ENCODE peak calls at places on chromosomes 7 and 10, in seven cellular contexts. J is ecto neural progenitor cell; X is stimulated activated naive CD8-positive, alpha-beta T cell treated with anti-CD3 and anti-CD28 coated beads, Interleukin-15, amount 100 ng/mL, for 72 hours; V is activated CD4-positive, alpha-beta T cell treated with anti-CD3 and anti-CD28 coated beads, Interleukin-2, amount 50 U/mL, for 48 hours; T is GM20000; C is endothelial cell; Q is AG04450. P is an unnamed sample.

GRCh38 chr10:92830478-92831389 is 17.6 kb upstream of the EXOC6 start:
- DNase-seq in C (peak), X (no peak), V (peak), T (peak), J (no peak), Q (no peak), P (no peak)

GRCh38 chr10:72334196-72334831 is 20.4 kb downstream of the DNAJB12 start:
- DNase-seq in T (no peak), Q (no peak), X (peak), J (peak), V (no peak), C (no peak), P (no peak)

GRCh38 chr7:2719007-2719406 is 31.0 kb downstream of the AMZ1 start:
- DNase-seq in X (peak), T (peak), J (peak), Q (no peak), V (peak), C (peak), P (no peak)

GRCh38 chr7:4025694-4026615 is 656.1 kb upstream of the FOXK1 start:
- DNase-seq in J (no peak), Q (no peak), V (no peak), T (no peak), X (no peak), C (no peak), P (no peak)

GRCh38 chr7:139490130-139490529 is 6.7 kb upstream of the KLRG2 start:
- DNase-seq in Q (no peak), C (no peak), J (no peak), X (no peak), T (no peak), V (no peak), P (no peak)

GRCh38 chr7:17405786-17406185 is 107.3 kb downstream of the AHR start:
- DNase-seq in V (no peak), J (no peak), X (no peak), T (no peak), Q (peak), C (no peak), P (no peak)

GRCh38 chr10:132137111-132138072 is 49.4 kb upstream of the DPYSL4 start:
- DNase-seq in Q (no peak), C (no peak), T (no peak), J (no peak), X (no peak), V (no peak), P (no peak)

GRCh38 chr7:120807390-120807789 is 50.6 kb downstream of the TSPAN12 start:
- DNase-seq in V (no peak), Q (no peak), C (no peak), J (no peak), X (no peak), T (no peak), P (no peak)

GRCh38 chr10:130301026-130301892 is 165.1 kb downstream of the GLRX3 start:
- DNase-seq in Q (no peak), V (peak), C (no peak), J (no peak), T (no peak), X (peak), P (peak)

GRCh38 chr7:133310232-133310852 is 57.5 kb downstream of the EXOC4 start:
- DNase-seq in C (no peak), T (no peak), Q (no peak), X (no peak), J (no peak), V (no peak), P (no peak)

GRCh38 chr10:84178387-84178697 is 4.7 kb downstream of the GPR15LG start:
- DNase-seq in T (no peak), V (no peak), X (no peak), J (no peak), C (no peak), Q (no peak), P (no peak)

GRCh38 chr7:47659664-47660462 is 78.0 kb upstream of the TNS3 start:
- DNase-seq in X (no peak), V (no peak), J (no peak), T (no peak), C (no peak), Q (no peak), P (no peak)

GRCh38 chr7:156956733-156957132 is 7.2 kb downstream of the NOM1 start:
- DNase-seq in C (no peak), T (no peak), X (no peak), J (no peak), Q (no peak), V (no peak), P (no peak)

GRCh38 chr7:98165827-98166667 is 45.2 kb upstream of the BHLHA15 start:
- DNase-seq in V (peak), T (peak), J (no peak), X (peak), C (peak), Q (no peak), P (peak)

GRCh38 chr7:7816816-7817536 is 98.6 kb upstream of the RPA3 start:
- DNase-seq in C (no peak), Q (no peak), X (no peak), T (no peak), V (no peak), J (no peak), P (no peak)

GRCh38 chr7:77288676-77289320 is 89.2 kb upstream of the FGL2 start:
- DNase-seq in C (no peak), T (no peak), V (no peak), X (no peak), J (no peak), Q (no peak), P (no peak)

GRCh38 chr7:43764039-43764789 is 5.7 kb downstream of the BLVRA start:
- DNase-seq in J (no peak), V (peak), X (no peak), T (peak), C (no peak), Q (no peak), P (no peak)

GRCh38 chr7:33757563-33758165 is 147.7 kb upstream of the BMPER start:
- DNase-seq in J (no peak), V (peak), C (peak), X (no peak), Q (no peak), T (no peak), P (no peak)

GRCh38 chr7:123865517-123866117 is 20.6 kb downstream of the HYAL4 start:
- DNase-seq in Q (peak), C (peak), T (peak), J (no peak), V (peak), X (peak), P (peak)

GRCh38 chr10:101767600-101767945 is 8.3 kb downstream of the FGF8 start:
- DNase-seq in J (no peak), C (no peak), X (no peak), Q (no peak), T (no peak), V (no peak), P (no peak)

GRCh38 chr7:134943785-134944400 is 42.4 kb upstream of the AGBL3 start:
- DNase-seq in C (no peak), T (peak), Q (no peak), V (no peak), X (no peak), J (no peak), P (no peak)

GRCh38 chr10:101267336-101267735 is 38.1 kb upstream of the LBX1 start:
- DNase-seq in J (no peak), C (no peak), T (no peak), Q (no peak), V (no peak), X (no peak), P (no peak)

GRCh38 chr10:62584216-62584615 is 210.0 kb downstream of the ZNF365 start:
- DNase-seq in J (no peak), V (peak), Q (peak), X (no peak), T (no peak), C (no peak), P (peak)

GRCh38 chr7:49630513-49630912 is 142.9 kb upstream of the VWC2 start:
- DNase-seq in T (no peak), V (no peak), C (no peak), X (no peak), Q (no peak), J (no peak), P (no peak)

GRCh38 chr10:29648114-29648982 is 13.6 kb upstream of the SVIL start:
- DNase-seq in C (no peak), Q (no peak), T (no peak), V (peak), X (peak), J (no peak), P (no peak)

GRCh38 chr10:13140627-13141190 is 20.6 kb upstream of the MCM10 start:
- DNase-seq in V (no peak), Q (no peak), X (no peak), C (no peak), T (no peak), J (no peak), P (no peak)

GRCh38 chr7:1537631-1538412 is 7.3 kb downstream of the MAFK start:
- DNase-seq in X (no peak), J (peak), Q (peak), T (no peak), V (no peak), C (peak), P (no peak)

GRCh38 chr7:18565337-18565736 is 69.8 kb downstream of the HDAC9 start:
- DNase-seq in J (no peak), T (no peak), X (no peak), Q (no peak), V (no peak), C (no peak), P (no peak)

GRCh38 chr7:78296689-78297371 is 498.3 kb downstream of the PHTF2 start:
- DNase-seq in T (no peak), C (no peak), V (no peak), X (no peak), Q (no peak), J (no peak), P (no peak)

GRCh38 chr10:104330168-104331117 is 7.8 kb downstream of the ITPRIP start:
- DNase-seq in J (no peak), T (no peak), C (no peak), Q (no peak), X (no peak), V (no peak), P (no peak)

GRCh38 chr10:50937230-50937907 is 51.9 kb upstream of the A1CF start:
- DNase-seq in T (no peak), X (no peak), C (peak), Q (peak), V (no peak), J (no peak), P (no peak)

GRCh38 chr7:130009848-130010688 is 41.1 kb downstream of the ZC3HC1 start:
- DNase-seq in T (peak), X (no peak), C (no peak), V (peak), J (no peak), Q (peak), P (peak)

GRCh38 chr10:103852856-103853255 is 2.5 kb downstream of the SH3PXD2A start:
- DNase-seq in V (no peak), Q (no peak), C (no peak), X (no peak), J (no peak), T (no peak), P (no peak)

GRCh38 chr10:74928742-74929191 is 102.4 kb downstream of the KAT6B start:
- DNase-seq in X (no peak), Q (no peak), J (no peak), C (no peak), T (no peak), V (no peak), P (no peak)

GRCh38 chr7:138900040-138900828 is 81.0 kb downstream of the KIAA1549 start:
- DNase-seq in C (no peak), T (no peak), J (no peak), X (no peak), V (no peak), Q (no peak), P (no peak)

GRCh38 chr10:71981024-71981867 is 17.1 kb downstream of the CHST3 start:
- DNase-seq in X (no peak), C (no peak), V (no peak), T (no peak), J (peak), Q (no peak), P (no peak)

GRCh38 chr7:46026741-46027140 is 105.7 kb upstream of the IGFBP3 start:
- DNase-seq in T (no peak), J (no peak), V (no peak), Q (no peak), X (no peak), C (no peak), P (no peak)

GRCh38 chr7:155454183-155455112 is 3.5 kb upstream of the EN2 start:
- DNase-seq in J (no peak), Q (no peak), V (peak), X (no peak), T (peak), C (no peak), P (no peak)

P was measured in stimulated activated naive B cell treated with anti-CD40 and anti-IgM and Interleukin-4, amounts not matched to agents 10 μg/mL and 1 μg/mL and 100 μg/mL, for 72 hours.